ENCODE peak calls at places on chromosomes 1 and 21, in seven cellular contexts. One of them, this sample, is unnamed. For H3K4me1, the result is how much of the 10 kb centered on the place peaks cover.

GRCh38 chr1:157249326-157249725 is 111.1 kb upstream of the ETV3 start:
- DNase-seq in lower lobe of right lung: no peak
- DNase-seq in CD8-positive, alpha-beta T cell: no peak
- DNase-seq in cardiac muscle cell: no peak
- DNase-seq in trophoblast cell: no peak
- DNase-seq in right lobe of liver: no peak
- DNase-seq in upper lobe of right lung: no peak
- DNase-seq in this sample: no peak

GRCh38 chr1:36703526-36704208 is 221.0 kb upstream of the CSF3R start:
- DNase-seq in lower lobe of right lung: peak
- DNase-seq in CD8-positive, alpha-beta T cell: peak
- DNase-seq in cardiac muscle cell: peak
- DNase-seq in trophoblast cell: peak
- DNase-seq in right lobe of liver: peak
- DNase-seq in upper lobe of right lung: peak
- DNase-seq in this sample: peak

GRCh38 chr1:184686540-184686939 is 68.1 kb downstream of the EDEM3 start:
- DNase-seq in lower lobe of right lung: no peak
- DNase-seq in CD8-positive, alpha-beta T cell: no peak
- DNase-seq in cardiac muscle cell: peak
- DNase-seq in trophoblast cell: no peak
- DNase-seq in right lobe of liver: no peak
- DNase-seq in upper lobe of right lung: no peak
- DNase-seq in this sample: no peak

GRCh38 chr1:98981917-98982513 is 22.6 kb downstream of the PLPPR5 start:
- DNase-seq in lower lobe of right lung: no peak
- DNase-seq in CD8-positive, alpha-beta T cell: no peak
- DNase-seq in cardiac muscle cell: peak
- DNase-seq in trophoblast cell: no peak
- DNase-seq in right lobe of liver: no peak
- DNase-seq in upper lobe of right lung: no peak
- DNase-seq in this sample: no peak

GRCh38 chr21:46057111-46057709 is 40.7 kb upstream of the COL6A2 start:
- DNase-seq in lower lobe of right lung: peak
- DNase-seq in CD8-positive, alpha-beta T cell: no peak
- DNase-seq in cardiac muscle cell: no peak
- DNase-seq in trophoblast cell: no peak
- DNase-seq in right lobe of liver: peak
- DNase-seq in upper lobe of right lung: peak
- DNase-seq in this sample: no peak

GRCh38 chr21:15809818-15810217 is 80.0 kb downstream of the USP25 start:
- DNase-seq in lower lobe of right lung: peak
- DNase-seq in CD8-positive, alpha-beta T cell: no peak
- DNase-seq in cardiac muscle cell: peak
- DNase-seq in trophoblast cell: peak
- DNase-seq in right lobe of liver: no peak
- DNase-seq in upper lobe of right lung: no peak
- DNase-seq in this sample: no peak

GRCh38 chr21:29676395-29676794 is 263.4 kb downstream of the GRIK1 start:
- DNase-seq in lower lobe of right lung: no peak
- DNase-seq in CD8-positive, alpha-beta T cell: no peak
- DNase-seq in cardiac muscle cell: no peak
- DNase-seq in trophoblast cell: no peak
- DNase-seq in right lobe of liver: no peak
- DNase-seq in upper lobe of right lung: no peak
- DNase-seq in this sample: no peak

GRCh38 chr21:33127154-33127893 is 57.4 kb downstream of the OLIG1 start:
- DNase-seq in lower lobe of right lung: peak
- DNase-seq in CD8-positive, alpha-beta T cell: peak
- DNase-seq in cardiac muscle cell: peak
- DNase-seq in trophoblast cell: peak
- DNase-seq in right lobe of liver: peak
- DNase-seq in upper lobe of right lung: peak
- DNase-seq in this sample: peak

GRCh38 chr1:59733443-59734141 is 81.2 kb upstream of the HOOK1 start:
- DNase-seq in lower lobe of right lung: no peak
- DNase-seq in CD8-positive, alpha-beta T cell: no peak
- DNase-seq in cardiac muscle cell: peak
- DNase-seq in trophoblast cell: no peak
- DNase-seq in right lobe of liver: no peak
- DNase-seq in upper lobe of right lung: no peak
- DNase-seq in this sample: no peak

GRCh38 chr1:13950637-13951036 is 250.6 kb downstream of the PRDM2 start:
- DNase-seq in lower lobe of right lung: no peak
- DNase-seq in CD8-positive, alpha-beta T cell: no peak
- DNase-seq in cardiac muscle cell: no peak
- DNase-seq in trophoblast cell: peak
- DNase-seq in right lobe of liver: no peak
- DNase-seq in upper lobe of right lung: no peak
- DNase-seq in this sample: no peak

GRCh38 chr1:203628185-203628996 is 1.8 kb downstream of the ATP2B4 start:
- DNase-seq in lower lobe of right lung: peak
- DNase-seq in CD8-positive, alpha-beta T cell: no peak
- DNase-seq in cardiac muscle cell: peak
- DNase-seq in trophoblast cell: peak
- DNase-seq in right lobe of liver: peak
- DNase-seq in upper lobe of right lung: peak
- DNase-seq in this sample: peak

GRCh38 chr1:1004420-1004779 is 4.5 kb upstream of the HES4 start:
- DNase-seq in lower lobe of right lung: no peak
- DNase-seq in CD8-positive, alpha-beta T cell: no peak
- DNase-seq in cardiac muscle cell: no peak
- DNase-seq in trophoblast cell: no peak
- DNase-seq in right lobe of liver: no peak
- DNase-seq in upper lobe of right lung: no peak
- DNase-seq in this sample: no peak

GRCh38 chr1:115501476-115501875 is 140.3 kb upstream of the VANGL1 start:
- DNase-seq in lower lobe of right lung: no peak
- DNase-seq in CD8-positive, alpha-beta T cell: no peak
- DNase-seq in cardiac muscle cell: no peak
- DNase-seq in trophoblast cell: no peak
- DNase-seq in right lobe of liver: no peak
- DNase-seq in upper lobe of right lung: no peak
- DNase-seq in this sample: no peak

GRCh38 chr1:87689487-87689886 is 360.8 kb downstream of the LMO4 start:
- DNase-seq in lower lobe of right lung: no peak
- DNase-seq in CD8-positive, alpha-beta T cell: no peak
- DNase-seq in cardiac muscle cell: no peak
- DNase-seq in trophoblast cell: no peak
- DNase-seq in right lobe of liver: no peak
- DNase-seq in upper lobe of right lung: no peak
- DNase-seq in this sample: no peak

GRCh38 chr1:17315542-17316130 is 7.6 kb downstream of the PADI4 start:
- DNase-seq in lower lobe of right lung: no peak
- DNase-seq in CD8-positive, alpha-beta T cell: no peak
- DNase-seq in cardiac muscle cell: no peak
- DNase-seq in trophoblast cell: peak
- DNase-seq in right lobe of liver: no peak
- DNase-seq in upper lobe of right lung: peak
- DNase-seq in this sample: no peak

GRCh38 chr1:48616710-48617109 is 144.7 kb upstream of the SPATA6 start:
- DNase-seq in lower lobe of right lung: no peak
- DNase-seq in CD8-positive, alpha-beta T cell: no peak
- DNase-seq in cardiac muscle cell: peak
- DNase-seq in trophoblast cell: no peak
- DNase-seq in right lobe of liver: no peak
- DNase-seq in upper lobe of right lung: no peak
- DNase-seq in this sample: no peak

GRCh38 chr1:209318302-209319056 is 265.0 kb upstream of the CAMK1G start:
- DNase-seq in lower lobe of right lung: no peak
- DNase-seq in CD8-positive, alpha-beta T cell: no peak
- DNase-seq in cardiac muscle cell: peak
- DNase-seq in trophoblast cell: no peak
- DNase-seq in right lobe of liver: no peak
- DNase-seq in upper lobe of right lung: no peak
- DNase-seq in this sample: peak

GRCh38 chr1:245155186-245156040 is 628 bp downstream of the KIF26B start:
- DNase-seq in lower lobe of right lung: no peak
- DNase-seq in CD8-positive, alpha-beta T cell: no peak
- DNase-seq in cardiac muscle cell: peak
- DNase-seq in trophoblast cell: peak
- DNase-seq in right lobe of liver: no peak
- DNase-seq in upper lobe of right lung: no peak
- DNase-seq in this sample: peak

GRCh38 chr1:80639777-80640533 is 1160.8 kb upstream of the ADGRL2 start:
- DNase-seq in lower lobe of right lung: no peak
- DNase-seq in CD8-positive, alpha-beta T cell: no peak
- DNase-seq in cardiac muscle cell: no peak
- DNase-seq in trophoblast cell: no peak
- DNase-seq in right lobe of liver: no peak
- DNase-seq in upper lobe of right lung: no peak
- DNase-seq in this sample: no peak

DNA sequence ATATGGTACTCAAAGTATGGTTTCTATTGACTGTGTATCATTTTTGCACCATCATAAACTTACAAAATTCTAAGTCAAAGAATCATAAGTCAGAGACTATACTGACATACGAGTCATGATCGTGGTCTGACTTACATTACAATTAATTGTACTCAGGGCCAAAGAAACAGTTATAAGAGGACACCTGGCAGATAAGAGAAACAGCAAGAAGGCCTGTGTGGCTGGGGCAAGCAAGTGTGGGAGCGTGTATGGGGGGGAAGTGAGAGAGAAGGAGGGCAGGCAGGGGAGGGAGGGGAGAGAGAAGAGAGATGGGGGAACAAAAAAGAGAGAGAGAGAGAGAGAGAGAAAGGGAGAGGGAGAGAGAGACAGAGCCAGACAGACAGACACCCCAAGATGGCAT is 70.9 kb downstream of the RERE start:
- DNase-seq in lower lobe of right lung: no peak
- DNase-seq in CD8-positive, alpha-beta T cell: no peak
- DNase-seq in cardiac muscle cell: no peak
- DNase-seq in trophoblast cell: no peak
- DNase-seq in right lobe of liver: no peak
- DNase-seq in upper lobe of right lung: no peak
- DNase-seq in this sample: no peak
- H3K27ac ChIP-seq in lower lobe of right lung: no peak
- H3K27ac ChIP-seq in CD8-positive, alpha-beta T cell: no peak
- H3K27ac ChIP-seq in cardiac muscle cell: no peak
- H3K27ac ChIP-seq in trophoblast cell: no peak
- H3K27ac ChIP-seq in right lobe of liver: no peak
- H3K27ac ChIP-seq in upper lobe of right lung: no peak
- H3K27ac ChIP-seq in this sample: no peak

DNA sequence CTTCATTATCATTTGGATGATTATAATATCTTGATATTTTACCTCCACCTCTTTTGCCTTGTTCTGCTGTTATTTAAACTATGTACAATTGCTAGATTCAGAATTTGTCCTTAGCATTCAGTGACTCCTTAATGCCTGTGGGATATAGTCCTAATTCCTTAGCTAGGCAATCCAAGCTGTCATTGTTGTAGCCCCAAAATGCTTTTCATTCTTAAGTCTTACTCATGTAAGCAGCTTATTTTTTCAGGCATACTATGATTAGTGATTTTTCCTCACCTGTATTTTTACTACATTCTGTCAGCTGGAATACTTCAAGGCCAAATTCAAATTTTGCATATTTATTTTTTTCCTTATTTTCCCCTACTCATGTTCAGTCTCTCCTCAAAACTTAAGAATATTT is 13.4 kb downstream of the PKN2 start:
- DNase-seq in lower lobe of right lung: no peak
- DNase-seq in CD8-positive, alpha-beta T cell: no peak
- DNase-seq in cardiac muscle cell: peak
- DNase-seq in trophoblast cell: no peak
- DNase-seq in right lobe of liver: no peak
- DNase-seq in upper lobe of right lung: no peak
- DNase-seq in this sample: no peak
- H3K4me1 ChIP-seq in lower lobe of right lung: under half
- H3K4me1 ChIP-seq in CD8-positive, alpha-beta T cell: under half
- H3K4me1 ChIP-seq in cardiac muscle cell: under half
- H3K4me1 ChIP-seq in trophoblast cell: under half
- H3K4me1 ChIP-seq in right lobe of liver: under half
- H3K4me1 ChIP-seq in upper lobe of right lung: under half
- H3K4me1 ChIP-seq in this sample: under half

DNA sequence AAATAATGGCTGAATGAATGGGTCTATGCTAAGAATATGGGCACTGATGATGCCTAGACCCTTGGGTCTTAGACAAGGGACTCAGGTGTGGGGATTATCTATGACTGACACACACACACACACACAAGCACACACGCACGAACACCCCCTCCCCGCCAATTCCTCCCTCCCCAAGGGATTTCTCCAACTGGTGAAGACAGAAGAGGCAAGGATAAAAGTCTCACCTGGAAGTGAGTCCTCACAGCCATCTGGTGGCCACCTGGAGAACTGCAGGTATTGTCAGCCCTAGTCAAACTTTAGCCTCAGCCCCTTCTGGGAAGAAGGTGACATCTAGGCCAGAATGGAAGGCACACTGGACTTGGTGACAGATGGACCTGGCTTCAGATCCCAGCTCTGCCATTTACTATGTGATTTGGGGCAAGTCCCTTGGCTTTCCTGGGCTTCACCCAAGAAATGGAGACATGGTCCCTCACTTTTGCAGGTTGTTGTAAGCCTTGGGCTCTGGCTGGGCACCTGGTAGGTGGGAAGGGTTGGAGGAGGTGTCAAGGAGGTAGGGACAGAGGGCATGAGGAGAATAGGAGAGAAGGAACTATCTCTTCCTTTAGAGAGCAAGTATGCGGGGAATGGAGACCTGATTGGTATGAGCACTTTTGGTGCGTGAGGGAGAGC is 4.0 kb upstream of the GPR3 start:
- DNase-seq in lower lobe of right lung: peak
- DNase-seq in CD8-positive, alpha-beta T cell: peak
- DNase-seq in cardiac muscle cell: peak
- DNase-seq in trophoblast cell: peak
- DNase-seq in right lobe of liver: no peak
- DNase-seq in upper lobe of right lung: peak
- DNase-seq in this sample: peak
- H3K4me3 ChIP-seq in lower lobe of right lung: no peak
- H3K4me3 ChIP-seq in CD8-positive, alpha-beta T cell: no peak
- H3K4me3 ChIP-seq in cardiac muscle cell: no peak
- H3K4me3 ChIP-seq in trophoblast cell: no peak
- H3K4me3 ChIP-seq in right lobe of liver: no peak
- H3K4me3 ChIP-seq in upper lobe of right lung: no peak
- H3K4me3 ChIP-seq in this sample: no peak

DNA sequence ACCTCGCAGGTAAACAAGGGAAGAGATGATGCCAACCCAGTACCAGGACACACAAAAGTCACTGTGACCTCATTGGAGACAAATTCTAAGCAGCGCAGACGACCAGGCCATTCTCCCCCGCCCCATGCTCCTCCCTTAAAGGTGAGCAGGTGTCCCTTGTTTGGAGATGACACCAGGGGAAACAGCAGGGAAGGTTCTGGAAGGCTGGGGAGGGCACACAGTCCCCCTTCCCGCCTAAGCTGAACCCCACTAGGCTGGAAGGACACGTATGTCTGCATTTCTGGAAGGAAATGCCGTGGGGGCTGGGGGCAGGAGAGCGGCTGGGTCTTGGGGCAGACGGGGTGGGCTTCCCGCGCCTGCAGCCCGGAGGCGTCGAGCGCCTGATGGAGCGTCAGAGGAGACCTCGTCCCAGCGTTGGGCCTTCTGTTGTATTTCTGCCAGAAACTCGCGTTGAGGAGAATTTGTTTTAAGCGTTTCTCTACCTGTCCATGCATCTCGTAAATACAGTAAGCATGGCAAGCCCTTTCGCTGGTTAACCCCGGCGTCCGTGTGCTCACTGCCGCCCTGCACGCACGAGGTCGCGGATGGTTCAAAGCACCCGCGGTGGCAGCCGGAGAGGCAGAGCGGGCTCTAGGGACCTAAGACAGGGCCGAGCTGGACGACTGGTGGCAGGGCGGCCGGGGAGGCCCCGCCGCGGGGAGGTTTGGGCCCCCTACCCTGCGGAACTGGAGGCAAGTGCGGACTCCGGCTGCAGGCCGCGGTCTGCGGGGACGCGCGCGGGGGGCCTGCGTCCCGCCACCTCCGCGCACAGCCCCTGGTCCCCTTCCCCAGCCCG is 1.2 kb upstream of the LHX4 start:
- DNase-seq in lower lobe of right lung: no peak
- DNase-seq in CD8-positive, alpha-beta T cell: no peak
- DNase-seq in cardiac muscle cell: no peak
- DNase-seq in trophoblast cell: peak
- DNase-seq in right lobe of liver: no peak
- DNase-seq in upper lobe of right lung: peak
- DNase-seq in this sample: peak
- H3K27ac ChIP-seq in lower lobe of right lung: no peak
- H3K27ac ChIP-seq in CD8-positive, alpha-beta T cell: no peak
- H3K27ac ChIP-seq in cardiac muscle cell: no peak
- H3K27ac ChIP-seq in trophoblast cell: no peak
- H3K27ac ChIP-seq in right lobe of liver: no peak
- H3K27ac ChIP-seq in upper lobe of right lung: no peak
- H3K27ac ChIP-seq in this sample: no peak

This sample was measured in SJCRH30.